ENCODE peak calls at places on chromosomes 16 and 17, in seven cellular contexts. L is suprapubic skin; G is hepatic stellate cell; X is NCI-H1436; I is HTR-8/SVneo; A is hypothalamus; R is activated naive CD8-positive, alpha-beta T cell treated with anti-CD3 and anti-CD28 coated beads for 36 hours. S is an unnamed sample.

GRCh38 chr17:35849469-35850348 is 19.0 kb downstream of the HEATR9 start:
- DNase-seq in A (peak; percentile 25), G (peak; percentile 57), I (peak; percentile 62), R (peak; percentile 47), X (peak; percentile 59), L (no peak), S (no peak)

GRCh38 chr17:38344127-38344745 is 480 bp upstream of the GPR179 start:
- DNase-seq in R (no peak), I (no peak), L (no peak), A (no peak), G (no peak), X (no peak), S (no peak)

GRCh38 chr16:69465083-69465721 is 40.8 kb downstream of the CYB5B start:
- DNase-seq in L (no peak), X (no peak), G (peak; percentile 12), A (no peak), R (no peak), I (no peak), S (no peak)

GRCh38 chr17:17176341-17176740 is 29.8 kb downstream of the PLD6 start:
- DNase-seq in R (no peak), I (no peak), A (no peak), L (no peak), G (no peak), X (no peak), S (no peak)

GRCh38 chr17:48456584-48456983 is 26.6 kb upstream of the SKAP1 start:
- DNase-seq in L (no peak), A (no peak), X (no peak), I (no peak), G (no peak), R (peak; percentile 28), S (no peak)

GRCh38 chr17:77887464-77888241 is 70.8 kb upstream of the TNRC6C start:
- DNase-seq in X (peak; percentile 80), A (peak; percentile 56), I (peak; percentile 92), R (peak; percentile 56), L (peak; percentile 94), G (peak; percentile 84), S (peak; percentile 48)

GRCh38 chr16:27526169-27526568 is 23.5 kb downstream of the GTF3C1 start:
- DNase-seq in R (no peak), G (no peak), A (no peak), L (no peak), X (no peak), I (no peak), S (no peak)

GRCh38 chr16:85474808-85475207 is 138.3 kb upstream of the GSE1 start:
- DNase-seq in R (no peak), I (no peak), A (no peak), X (no peak), G (no peak), L (no peak), S (no peak)

GRCh38 chr16:77869997-77870813 is 81.8 kb downstream of the VAT1L start:
- DNase-seq in I (no peak), L (no peak), A (no peak), X (no peak), R (no peak), G (no peak), S (no peak)

GRCh38 chr16:11296706-11297491 is 15.8 kb upstream of the PRM1 start:
- DNase-seq in L (no peak), X (no peak), G (no peak), I (no peak), R (no peak), A (no peak), S (no peak)

GRCh38 chr16:22161999-22162657 is at the start of gene SDR42E2:
- DNase-seq in R (peak; percentile 46), I (no peak), X (peak; percentile 7), A (no peak), L (no peak), G (no peak), S (no peak)

GRCh38 chr16:52283581-52284375 is 263.2 kb downstream of the TOX3 start:
- DNase-seq in A (no peak), L (no peak), X (no peak), I (no peak), G (no peak), R (no peak), S (no peak)

GRCh38 chr16:2056077-2056476 is 8.3 kb downstream of the TSC2 start:
- DNase-seq in I (no peak), L (no peak), R (no peak), X (no peak), G (no peak), A (peak; percentile 3), S (no peak)

GRCh38 chr17:58643147-58643546 is 48.7 kb downstream of the TEX14 start:
- DNase-seq in G (peak; percentile 70), I (peak; percentile 80), X (no peak), A (no peak), R (no peak), L (no peak), S (no peak)

GRCh38 chr17:9432121-9432866 is 143.3 kb downstream of the STX8 start:
- DNase-seq in A (no peak), L (no peak), I (no peak), X (no peak), G (no peak), R (no peak), S (no peak)

GRCh38 chr16:84941916-84942315 is 69.4 kb downstream of the ZDHHC7 start:
- DNase-seq in A (no peak), I (peak; percentile 84), X (no peak), G (no peak), R (no peak), L (no peak), S (no peak)

GRCh38 chr16:67421030-67421429 is 4.8 kb upstream of the ZDHHC1 start:
- DNase-seq in L (no peak), X (no peak), A (no peak), I (no peak), R (no peak), G (no peak), S (no peak)

GRCh38 chr16:19210175-19210924 is 42.3 kb downstream of the SYT17 start:
- DNase-seq in I (no peak), R (no peak), A (no peak), L (no peak), G (no peak), X (no peak), S (no peak)

GRCh38 chr16:84397090-84397489 is 28.8 kb downstream of the ATP2C2 start:
- DNase-seq in I (no peak), G (no peak), A (no peak), X (no peak), R (no peak), L (no peak), S (no peak)

GRCh38 chr16:29974291-29975133 is 844 bp downstream of the TAOK2 start:
- DNase-seq in A (no peak), X (no peak), R (peak; percentile 25), G (no peak), I (peak; percentile 17), L (no peak), S (no peak)

GRCh38 chr17:42408076-42408475 is 15.0 kb downstream of the CAVIN1 start:
- DNase-seq in X (no peak), R (no peak), L (no peak), G (no peak), I (no peak), A (peak; percentile 72), S (no peak)

GRCh38 chr16:27245276-27246231 is 23.0 kb downstream of the NSMCE1 start:
- DNase-seq in G (peak; percentile 65), R (peak; percentile 45), L (no peak), X (no peak), A (no peak), I (peak; percentile 53), S (no peak)

GRCh38 chr17:61418433-61418832 is 18.8 kb downstream of the TBX2 start:
- DNase-seq in A (no peak), X (no peak), R (no peak), L (no peak), G (no peak), I (no peak), S (no peak)

GRCh38 chr17:73658821-73659220 is 14.6 kb upstream of the SDK2 start:
- DNase-seq in I (no peak), L (no peak), X (no peak), A (no peak), G (no peak), R (no peak), S (no peak)

GRCh38 chr16:86661715-86662114 is 83.4 kb downstream of the FOXL1 start:
- DNase-seq in G (no peak), A (no peak), R (no peak), X (no peak), L (no peak), I (no peak), S (no peak)

GRCh38 chr16:87201052-87201451 is 116.1 kb downstream of the C16orf95 start:
- DNase-seq in A (no peak), G (peak; percentile 94), I (peak; percentile 84), L (no peak), X (no peak), R (no peak), S (no peak)